ENCODE peak calls at places on chromosomes 7 and 10, in ten cellular contexts. A is kidney, Y is neural progenitor cell, V is fibroblast of lung, S is Karpas-422, T is dorsolateral prefrontal cortex, Z is PC-3, R is adrenal gland, G is A549, P is iPS DF 6.9. O is an unnamed sample.
A peak's percentile ranks its signal among the peaks of the same experiment; 100 is the strongest.

GRCh38 chr10:113337142-113337541 is 215.7 kb upstream of the HABP2 start:
- DNase-seq in A (no peak), Y (no peak), V (no peak), S (no peak), T (no peak), Z (no peak), R (no peak), G (no peak), P (no peak), O (no peak)

GRCh38 chr10:59222788-59223187 is 46.3 kb downstream of the PHYHIPL start:
- DNase-seq in A (no peak), Y (no peak), V (no peak), S (no peak), T (no peak), Z (no peak), R (no peak), G (no peak), P (no peak), O (no peak)

GRCh38 chr10:70600512-70601395 is 1.8 kb downstream of the PRF1 start:
- DNase-seq in A (peak; percentile 73), Y (no peak), V (no peak), S (no peak), T (no peak), Z (no peak), R (no peak), G (no peak), P (no peak), O (no peak)

GRCh38 chr7:29892231-29892630 is 85.9 kb downstream of the WIPF3 start:
- DNase-seq in A (no peak), Y (no peak), V (no peak), S (no peak), T (no peak), Z (no peak), R (no peak), G (no peak), P (no peak), O (no peak)

GRCh38 chr7:35723011-35723410 is 28.1 kb upstream of the HERPUD2 start:
- DNase-seq in A (no peak), Y (no peak), V (peak; percentile 20), S (no peak), T (no peak), Z (peak; percentile 50), R (no peak), G (no peak), P (no peak), O (no peak)

GRCh38 chr10:117163061-117163953 is 25.2 kb upstream of the VAX1 start:
- DNase-seq in A (peak; percentile 71), Y (peak; percentile 89), V (no peak), S (no peak), T (no peak), Z (no peak), R (peak; percentile 5), G (peak; percentile 74), P (no peak), O (no peak)

GRCh38 chr10:93751832-93752231 is 5.9 kb upstream of the LGI1 start:
- DNase-seq in A (no peak), Y (peak; percentile 70), V (no peak), S (peak; percentile 40), T (peak; percentile 41), Z (peak; percentile 22), R (peak; percentile 15), G (peak; percentile 61), P (no peak), O (no peak)

GRCh38 chr7:64876792-64877713 is 26.0 kb upstream of the ZNF273 start:
- DNase-seq in A (peak; percentile 83), Y (peak; percentile 61), V (no peak), S (peak; percentile 89), T (peak; percentile 84), Z (no peak), R (peak; percentile 78), G (no peak), P (peak; percentile 70), O (no peak)

GRCh38 chr10:60426425-60426824 is 36.8 kb upstream of the ANK3 start:
- DNase-seq in A (no peak), Y (no peak), V (peak; percentile 95), S (no peak), T (no peak), Z (peak; percentile 98), R (no peak), G (peak; percentile 35), P (no peak), O (no peak)

GRCh38 chr7:122686360-122686878 is 12.5 kb downstream of the RNF133 start:
- DNase-seq in A (no peak), Y (no peak), V (no peak), S (no peak), T (no peak), Z (no peak), R (no peak), G (no peak), P (no peak), O (no peak)

GRCh38 chr7:16846611-16847165 is 35.1 kb downstream of the AGR3 start:
- DNase-seq in A (no peak), Y (no peak), V (no peak), S (no peak), T (no peak), Z (peak; percentile 50), R (no peak), G (no peak), P (no peak), O (no peak)

GRCh38 chr7:112452102-112452888 is 2.0 kb downstream of the IFRD1 start:
- DNase-seq in A (no peak), Y (peak; percentile 56), V (peak; percentile 55), S (peak; percentile 56), T (no peak), Z (peak; percentile 32), R (peak; percentile 68), G (peak; percentile 21), P (no peak), O (peak; percentile 16)

GRCh38 chr7:117808273-117808868 is 64.9 kb downstream of the CTTNBP2 start:
- DNase-seq in A (no peak), Y (peak; percentile 58), V (peak; percentile 64), S (no peak), T (peak; percentile 49), Z (no peak), R (peak; percentile 5), G (no peak), P (no peak), O (peak; percentile 11)

GRCh38 chr10:63829020-63829419 is 307.8 kb downstream of the REEP3 start:
- DNase-seq in A (no peak), Y (no peak), V (no peak), S (no peak), T (no peak), Z (peak; percentile 12), R (no peak), G (no peak), P (no peak), O (no peak)

GRCh38 chr10:124250506-124250905 is 157.1 kb upstream of the CHST15 start:
- DNase-seq in A (no peak), Y (no peak), V (no peak), S (no peak), T (no peak), Z (no peak), R (no peak), G (no peak), P (no peak), O (no peak)
- H3K4me3 ChIP-seq in A (no peak overlapping the region), Y (no peak overlapping the region), V (no peak overlapping the region), S (no peak overlapping the region), T (no peak overlapping the region), Z (no peak overlapping the region), R (no peak overlapping the region), G (no peak overlapping the region), P (no peak overlapping the region), O (no peak overlapping the region)

DNA sequence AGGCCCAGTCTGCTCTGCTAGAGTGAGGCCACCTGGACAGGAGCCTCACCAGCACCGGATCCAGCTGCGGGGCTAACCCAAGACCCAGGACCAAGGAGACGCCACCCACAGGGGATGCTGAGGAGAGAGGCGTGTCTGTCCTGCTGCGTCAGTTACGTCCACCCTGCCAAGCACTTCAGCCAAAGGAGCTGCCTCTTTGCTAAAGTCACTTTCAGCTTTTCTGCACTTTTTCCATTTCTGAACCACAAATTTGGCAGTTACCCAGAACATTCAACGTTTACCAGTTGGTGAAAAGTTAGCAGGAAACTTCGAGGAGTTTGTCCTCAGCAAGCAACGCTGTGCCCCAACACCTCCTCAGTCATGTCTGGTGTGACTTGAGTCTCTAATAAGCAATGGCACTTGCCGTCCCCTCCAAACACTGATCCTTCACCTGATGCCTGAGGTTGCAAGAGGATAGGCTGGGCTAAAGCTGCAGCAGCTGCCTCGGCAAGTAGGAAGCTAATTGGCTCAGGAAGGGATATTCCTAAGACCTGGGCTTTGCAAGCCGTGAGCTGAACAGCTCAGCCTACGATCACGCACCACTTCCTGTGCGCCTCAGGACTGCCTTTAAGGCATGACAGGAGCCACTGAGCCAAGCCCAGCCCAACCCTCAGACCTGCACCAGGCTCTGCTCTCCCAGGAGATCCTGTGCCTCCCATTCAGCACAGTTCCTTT is 40.1 kb downstream of the KCNH2 start:
- DNase-seq in A (peak; percentile 74), Y (peak; percentile 61), V (peak; percentile 36), S (no peak), T (no peak), Z (peak; percentile 80), R (no peak), G (no peak), P (no peak), O (no peak)
- H3K27ac ChIP-seq in A (no peak overlapping the region), Y (no peak overlapping the region), V (no peak overlapping the region), S (no peak overlapping the region), T (no peak overlapping the region), Z (no peak overlapping the region), R (no peak overlapping the region), G (no peak overlapping the region), P (no peak overlapping the region), O (no peak overlapping the region)

GRCh38 chr10:80207768-80208385 is 2.5 kb upstream of the ANXA11 start:
- DNase-seq in A (no peak), Y (no peak), V (no peak), S (no peak), T (no peak), Z (peak; percentile 96), R (no peak), G (peak; percentile 52), P (no peak), O (no peak)
- H3K4me3 ChIP-seq in A (peak overlapping the region; percentile 57), Y (peak overlapping the region; percentile 29), V (peak overlapping the region; percentile 60), S (no peak overlapping the region), T (peak overlapping the region; percentile 40), Z (peak overlapping the region; percentile 69), R (no peak overlapping the region), G (peak overlapping the region; percentile 95), P (no peak overlapping the region), O (peak overlapping the region; percentile 75)

GRCh38 chr10:62231371-62231770 is 37.3 kb downstream of the RTKN2 start:
- DNase-seq in A (no peak), Y (no peak), V (peak; percentile 85), S (no peak), T (no peak), Z (peak; percentile 99), R (no peak), G (no peak), P (no peak), O (no peak)

GRCh38 chr10:62233494-62234283 is 35.0 kb downstream of the RTKN2 start:
- DNase-seq in A (no peak), Y (no peak), V (no peak), S (no peak), T (no peak), Z (peak; percentile 75), R (no peak), G (no peak), P (no peak), O (no peak)

GRCh38 chr10:62230344-62231138 is 38.1 kb downstream of the RTKN2 start:
- DNase-seq in A (no peak), Y (no peak), V (no peak), S (no peak), T (no peak), Z (peak; percentile 81), R (no peak), G (no peak), P (no peak), O (no peak)

GRCh38 chr10:62234284-62234605 is 34.4 kb downstream of the RTKN2 start:
- DNase-seq in A (no peak), Y (no peak), V (no peak), S (no peak), T (no peak), Z (no peak), R (no peak), G (no peak), P (no peak), O (no peak)

GRCh38 chr10:62231805-62232204 is 36.8 kb downstream of the RTKN2 start:
- DNase-seq in A (no peak), Y (no peak), V (no peak), S (no peak), T (no peak), Z (peak; percentile 88), R (no peak), G (no peak), P (no peak), O (no peak)
- H3K27ac ChIP-seq in A (no peak overlapping the region), Y (no peak overlapping the region), V (peak overlapping the region; percentile 66), S (no peak overlapping the region), T (no peak overlapping the region), Z (peak overlapping the region; percentile 73), R (no peak overlapping the region), G (peak overlapping the region; percentile 61), P (no peak overlapping the region), O (peak overlapping the region; percentile 51)

O was measured in thoracic aorta.